ENCODE peak calls at places on chromosomes 3 and 15, in four cellular contexts. H, Q, J and L are unnamed samples.

GRCh38 chr15:58864602-58865419 is 68.7 kb downstream of the SLTM start:
- DNase-seq in J (no peak), Q (peak; percentile 13), H (peak; percentile 55), L (peak; percentile 39)

GRCh38 chr3:170368921-170369320 is 11.4 kb downstream of the SKIL start:
- DNase-seq in Q (no peak), H (no peak), J (no peak), L (no peak)

GRCh38 chr15:92463826-92464225 is 70.1 kb downstream of the ST8SIA2 start:
- DNase-seq in J (no peak), H (no peak), Q (no peak), L (no peak)

GRCh38 chr15:57635300-57635944 is 43.7 kb downstream of the MYZAP start:
- DNase-seq in J (peak; percentile 15), H (peak; percentile 34), Q (no peak), L (no peak)

GRCh38 chr3:34882764-34883163 is 756.6 kb upstream of the ARPP21 start:
- DNase-seq in J (no peak), H (no peak), Q (no peak), L (no peak)

GRCh38 chr3:73536336-73536895 is 88.3 kb downstream of the PDZRN3 start:
- DNase-seq in H (no peak), J (no peak), Q (no peak), L (no peak)

GRCh38 chr3:197168063-197168462 is 130.3 kb downstream of the DLG1 start:
- DNase-seq in Q (no peak), H (no peak), J (no peak), L (no peak)

GRCh38 chr3:5095879-5096278 is 26.2 kb upstream of the ARL8B start:
- DNase-seq in H (peak; percentile 88), Q (no peak), J (peak; percentile 11), L (peak; percentile 61)

GRCh38 chr3:53856964-53857363 is 10.6 kb downstream of the IL17RB start:
- DNase-seq in H (no peak), Q (no peak), J (no peak), L (no peak)